ENCODE peak calls at places on chromosomes 7 and 10, in four cellular contexts. One of them, this sample, is unnamed.

GRCh38 chr7:2566348-2566889 is 7.6 kb downstream of the IQCE start:
- DNase-seq in right lobe of liver: no peak
- DNase-seq in left lung: no peak
- DNase-seq in breast epithelium: no peak
- DNase-seq in this sample: peak; percentile 6

GRCh38 chr10:422232-422631 is 267.2 kb downstream of the DIP2C start:
- DNase-seq in breast epithelium: no peak
- DNase-seq in right lobe of liver: no peak
- DNase-seq in left lung: no peak
- DNase-seq in this sample: no peak

GRCh38 chr7:3042861-3043489 is 692 bp downstream of the CARD11 start:
- DNase-seq in left lung: no peak
- DNase-seq in breast epithelium: peak; percentile 45
- DNase-seq in right lobe of liver: no peak
- DNase-seq in this sample: no peak

GRCh38 chr7:74615933-74616780 is 41.4 kb upstream of the GTF2I start:
- DNase-seq in breast epithelium: no peak
- DNase-seq in left lung: no peak
- DNase-seq in right lobe of liver: no peak
- DNase-seq in this sample: no peak

GRCh38 chr10:61899045-61899444 is 2.5 kb upstream of the ARID5B start:
- DNase-seq in breast epithelium: no peak
- DNase-seq in right lobe of liver: no peak
- DNase-seq in left lung: no peak
- DNase-seq in this sample: no peak

GRCh38 chr7:1848911-1849311 is 178.8 kb downstream of the ELFN1 start:
- DNase-seq in left lung: no peak
- DNase-seq in right lobe of liver: peak; percentile 36
- DNase-seq in breast epithelium: no peak
- DNase-seq in this sample: peak; percentile 2

GRCh38 chr7:2211926-2212325 is 20.8 kb downstream of the MAD1L1 start:
- DNase-seq in right lobe of liver: no peak
- DNase-seq in breast epithelium: no peak
- DNase-seq in left lung: no peak
- DNase-seq in this sample: no peak

GRCh38 chr10:119206603-119207366 is 586 bp upstream of the GRK5 start:
- DNase-seq in left lung: peak; percentile 92
- DNase-seq in right lobe of liver: peak; percentile 75
- DNase-seq in breast epithelium: peak; percentile 55
- DNase-seq in this sample: peak; percentile 84

GRCh38 chr10:90042075-90042474 is 340.7 kb downstream of the KIF20B start:
- DNase-seq in breast epithelium: no peak
- DNase-seq in left lung: peak; percentile 37
- DNase-seq in right lobe of liver: no peak
- DNase-seq in this sample: no peak

DNA sequence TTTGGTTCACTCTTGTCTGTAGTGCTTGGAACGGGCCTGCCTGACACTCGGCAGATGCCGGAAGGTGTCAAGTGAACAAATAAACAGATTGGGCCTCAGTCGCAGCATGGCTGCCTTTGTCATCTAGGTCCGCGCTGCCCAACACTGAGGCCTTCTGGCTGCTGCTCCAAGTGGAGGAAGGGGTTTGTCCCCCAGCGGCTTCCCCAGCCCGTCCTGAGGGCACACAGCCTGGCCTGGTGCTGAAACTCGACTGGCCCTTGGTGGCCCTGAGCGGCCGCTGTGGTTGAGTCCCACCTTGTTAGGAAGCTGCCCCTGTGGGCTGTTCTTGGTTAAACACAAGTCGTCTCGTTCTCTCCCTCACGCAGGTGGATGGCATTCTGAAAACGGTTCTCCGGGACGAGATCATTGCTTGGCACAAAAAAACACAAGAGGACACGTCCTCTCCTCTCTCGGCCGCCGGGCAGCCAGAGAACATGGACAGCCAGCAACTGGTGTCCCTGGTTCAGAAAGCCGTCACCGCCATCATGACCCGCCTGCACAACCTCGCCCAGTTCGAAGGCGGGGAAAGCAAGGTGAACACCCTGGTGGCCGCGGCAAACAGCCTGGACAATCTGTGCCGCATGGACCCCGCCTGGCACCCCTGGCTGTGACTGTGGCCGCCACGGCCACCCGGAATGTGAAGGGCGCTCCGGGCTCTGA is 132.1 kb downstream of the SMURF1 start:
- DNase-seq in right lobe of liver: peak; percentile 39
- DNase-seq in left lung: peak; percentile 68
- DNase-seq in breast epithelium: no peak
- DNase-seq in this sample: no peak
- H3K36me3 ChIP-seq in right lobe of liver: peaks cover 39% of the 10 kb centered on the region
- H3K36me3 ChIP-seq in left lung: no peaks in the 10 kb centered on the region
- H3K36me3 ChIP-seq in breast epithelium: peaks cover 15% of the 10 kb centered on the region
- H3K36me3 ChIP-seq in this sample: peaks cover 17% of the 10 kb centered on the region

GRCh38 chr7:150958603-150959002 is 19.5 kb downstream of the KCNH2 start:
- DNase-seq in left lung: peak; percentile 67
- DNase-seq in breast epithelium: no peak
- DNase-seq in right lobe of liver: no peak
- DNase-seq in this sample: no peak
- H3K4me1 ChIP-seq in left lung: no peaks in the 10 kb centered on the region
- H3K4me1 ChIP-seq in breast epithelium: peaks cover 7% of the 10 kb centered on the region
- H3K4me1 ChIP-seq in right lobe of liver: no peaks in the 10 kb centered on the region
- H3K4me1 ChIP-seq in this sample: no peaks in the 10 kb centered on the region

GRCh38 chr10:68007356-68007755 is 67.7 kb downstream of the HERC4 start:
- DNase-seq in left lung: no peak
- DNase-seq in right lobe of liver: no peak
- DNase-seq in breast epithelium: no peak
- DNase-seq in this sample: no peak

GRCh38 chr10:68010426-68010825 is 64.7 kb downstream of the HERC4 start:
- DNase-seq in breast epithelium: no peak
- DNase-seq in right lobe of liver: no peak
- DNase-seq in left lung: no peak
- DNase-seq in this sample: no peak
- H3K36me3 ChIP-seq in breast epithelium: no peaks in the 10 kb centered on the region
- H3K36me3 ChIP-seq in right lobe of liver: no peaks in the 10 kb centered on the region
- H3K36me3 ChIP-seq in left lung: no peaks in the 10 kb centered on the region
- H3K36me3 ChIP-seq in this sample: peaks cover 6% of the 10 kb centered on the region

GRCh38 chr7:42151309-42151708 is 85.7 kb downstream of the GLI3 start:
- DNase-seq in breast epithelium: no peak
- DNase-seq in right lobe of liver: no peak
- DNase-seq in left lung: no peak
- DNase-seq in this sample: no peak

GRCh38 chr7:42155836-42156540 is 81.0 kb downstream of the GLI3 start:
- DNase-seq in right lobe of liver: no peak
- DNase-seq in breast epithelium: no peak
- DNase-seq in left lung: no peak
- DNase-seq in this sample: no peak

GRCh38 chr7:42156541-42156865 is 80.5 kb downstream of the GLI3 start:
- DNase-seq in right lobe of liver: no peak
- DNase-seq in left lung: no peak
- DNase-seq in breast epithelium: peak; percentile 55
- DNase-seq in this sample: no peak

GRCh38 chr7:42154168-42154567 is 82.8 kb downstream of the GLI3 start:
- DNase-seq in right lobe of liver: no peak
- DNase-seq in breast epithelium: no peak
- DNase-seq in left lung: no peak
- DNase-seq in this sample: no peak

DNA sequence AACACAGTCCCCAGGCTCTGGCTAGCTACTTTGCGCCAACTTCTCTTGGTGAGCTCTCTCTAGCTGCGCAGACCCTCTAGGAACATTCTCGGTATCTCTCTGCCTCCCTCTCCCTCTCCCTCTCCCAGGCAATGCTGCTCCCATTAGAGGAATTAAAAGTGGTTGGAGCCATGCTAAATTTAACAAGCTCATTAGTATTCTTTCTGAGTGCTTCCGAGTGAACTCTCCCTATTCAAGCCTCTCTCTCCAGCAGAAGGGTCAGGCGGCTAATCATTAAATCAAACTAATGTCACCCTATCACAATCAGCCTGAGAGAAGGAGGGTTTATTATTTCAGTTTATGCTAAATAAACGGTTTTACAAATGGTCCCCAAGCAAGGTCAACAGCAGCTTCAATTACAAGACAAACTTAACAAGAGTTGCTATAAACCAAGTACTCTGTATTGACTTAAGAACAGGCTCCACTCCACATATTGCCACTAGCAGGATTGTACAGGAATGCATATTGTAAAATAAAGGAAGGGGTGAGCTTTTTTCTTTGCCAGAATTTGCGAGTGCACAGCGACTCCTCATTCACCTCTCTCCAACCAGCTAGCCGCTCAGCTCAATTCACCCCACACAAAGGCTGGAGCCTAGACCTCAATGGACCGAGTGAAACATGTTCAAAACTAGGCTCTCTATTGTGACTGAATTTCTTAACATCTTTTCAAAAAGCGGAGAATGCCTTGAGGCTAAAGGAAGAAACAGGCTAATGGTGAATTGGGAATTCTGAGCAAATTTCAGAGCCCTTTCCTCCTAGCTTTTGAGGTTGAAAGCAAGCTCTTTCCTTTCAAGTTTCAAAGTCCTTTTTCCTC is 84.4 kb downstream of the GLI3 start:
- DNase-seq in left lung: no peak
- DNase-seq in right lobe of liver: no peak
- DNase-seq in breast epithelium: no peak
- DNase-seq in this sample: no peak
- H3K4me1 ChIP-seq in left lung: peaks cover 4% of the 10 kb centered on the region
- H3K4me1 ChIP-seq in right lobe of liver: no peaks in the 10 kb centered on the region
- H3K4me1 ChIP-seq in breast epithelium: no peaks in the 10 kb centered on the region
- H3K4me1 ChIP-seq in this sample: no peaks in the 10 kb centered on the region

DNA sequence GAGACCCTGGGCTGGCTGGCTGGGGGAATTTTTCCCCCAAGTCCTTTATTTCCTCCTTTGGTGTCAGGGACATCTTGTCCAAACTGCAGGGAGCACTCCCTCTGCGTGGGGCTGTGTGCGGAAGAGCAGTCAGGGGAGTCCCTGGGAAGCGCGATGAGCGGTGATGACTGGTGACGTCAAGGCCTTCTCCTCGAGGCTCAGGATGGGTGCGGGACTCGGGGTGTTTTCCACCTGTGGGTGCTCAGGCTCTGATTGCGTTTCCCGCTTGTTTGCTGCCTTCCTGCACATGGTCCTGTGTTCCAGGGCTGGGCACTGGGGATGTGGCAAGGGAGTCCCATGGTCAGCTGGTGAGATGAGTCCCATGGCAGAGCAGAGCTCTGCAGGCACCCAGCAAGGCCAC is 101.2 kb downstream of the DOCK1 start:
- DNase-seq in breast epithelium: no peak
- DNase-seq in left lung: no peak
- DNase-seq in right lobe of liver: no peak
- DNase-seq in this sample: no peak
- H3K36me3 ChIP-seq in breast epithelium: no peaks in the 10 kb centered on the region
- H3K36me3 ChIP-seq in left lung: no peaks in the 10 kb centered on the region
- H3K36me3 ChIP-seq in right lobe of liver: no peaks in the 10 kb centered on the region
- H3K36me3 ChIP-seq in this sample: no peaks in the 10 kb centered on the region

DNA sequence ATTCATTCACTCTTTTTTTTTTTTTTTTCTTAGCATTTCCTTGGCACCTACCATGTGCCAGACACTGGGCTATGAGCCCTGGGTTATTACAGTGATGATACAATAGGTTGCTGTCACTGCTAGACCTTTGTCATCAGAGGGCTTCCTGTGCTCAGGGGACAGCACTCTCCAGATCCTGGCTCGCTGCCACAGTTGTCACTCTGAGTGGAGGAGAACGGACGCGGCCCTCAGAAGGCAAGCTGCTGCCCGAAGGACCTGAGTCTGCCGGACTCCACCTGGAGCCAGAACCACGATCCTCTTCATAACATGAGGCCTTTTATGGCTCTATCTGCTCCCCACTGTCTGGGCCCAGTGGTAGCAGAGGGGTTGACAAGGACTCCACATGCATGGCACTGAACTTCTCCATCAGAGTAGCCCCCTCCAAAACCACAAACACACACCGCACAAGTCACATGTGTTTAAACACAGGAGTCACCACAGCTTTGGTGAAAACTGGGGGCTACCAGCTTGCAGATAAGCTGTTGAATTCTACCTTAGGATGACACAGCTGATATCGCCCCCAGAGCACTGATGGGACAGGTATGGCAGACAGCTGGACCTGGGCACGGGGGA is 94.7 kb upstream of the EFCAB10 start:
- DNase-seq in left lung: peak; percentile 82
- DNase-seq in breast epithelium: no peak
- DNase-seq in right lobe of liver: peak; percentile 75
- DNase-seq in this sample: no peak
- H3K4me1 ChIP-seq in left lung: peaks cover 82% of the 10 kb centered on the region
- H3K4me1 ChIP-seq in breast epithelium: peaks cover 13% of the 10 kb centered on the region
- H3K4me1 ChIP-seq in right lobe of liver: peaks cover 75% of the 10 kb centered on the region
- H3K4me1 ChIP-seq in this sample: no peaks in the 10 kb centered on the region

DNA sequence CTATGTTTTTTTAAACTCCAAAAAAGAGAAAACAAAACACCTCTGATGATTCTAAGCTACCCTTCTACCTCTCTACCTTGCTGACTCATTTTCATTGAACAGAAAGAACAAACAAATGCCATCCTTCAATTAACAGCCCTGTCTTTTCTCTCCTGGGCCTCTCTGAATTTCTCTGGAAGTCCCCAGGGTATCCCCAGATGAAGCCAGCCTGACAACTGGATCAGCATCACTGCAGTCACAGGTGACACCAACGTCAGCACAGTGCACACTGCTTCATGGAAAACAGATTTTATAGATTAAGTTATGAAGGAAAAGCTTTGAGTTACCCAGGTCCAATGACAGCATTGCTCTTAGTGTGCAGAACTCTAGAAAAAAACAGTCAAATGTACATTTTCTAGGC is 5.7 kb downstream of the HUS1 start:
- DNase-seq in right lobe of liver: no peak
- DNase-seq in breast epithelium: no peak
- DNase-seq in left lung: no peak
- DNase-seq in this sample: no peak
- H3K36me3 ChIP-seq in right lobe of liver: peaks cover 37% of the 10 kb centered on the region
- H3K36me3 ChIP-seq in breast epithelium: no peaks in the 10 kb centered on the region
- H3K36me3 ChIP-seq in left lung: peaks cover 4% of the 10 kb centered on the region
- H3K36me3 ChIP-seq in this sample: peaks cover 10% of the 10 kb centered on the region